ENCODE peak calls at places on chromosomes 2 and 18, in six cellular contexts. K, C, S, Y, E and T are unnamed samples.

GRCh38 chr2:84946204-84947009 is 24.6 kb upstream of the KCMF1 start:
- DNase-seq in Y (no peak), S (peak), E (peak), K (peak), C (peak), T (peak)

GRCh38 chr2:111120253-111121027 is at the start of gene BCL2L11:
- DNase-seq in Y (peak), C (peak), E (peak), S (peak), K (peak), T (peak)

GRCh38 chr2:113692698-113693428 is 63.6 kb downstream of the SLC35F5 start:
- DNase-seq in S (no peak), K (no peak), C (no peak), E (no peak), Y (no peak), T (no peak)

GRCh38 chr18:36537289-36537688 is 239.8 kb downstream of the FHOD3 start:
- DNase-seq in K (no peak), Y (no peak), E (no peak), S (no peak), C (no peak), T (no peak)

GRCh38 chr18:70355620-70356385 is 67.0 kb downstream of the SOCS6 start:
- DNase-seq in E (no peak), C (no peak), Y (no peak), K (no peak), S (no peak), T (no peak)

GRCh38 chr2:27498975-27499374 is 2.3 kb downstream of the GCKR start:
- DNase-seq in E (no peak), Y (no peak), C (no peak), S (no peak), K (no peak), T (no peak)

GRCh38 chr2:34308140-34308539 is 709.0 kb upstream of the FAM98A start:
- DNase-seq in K (no peak), Y (no peak), C (no peak), S (no peak), E (no peak), T (no peak)

GRCh38 chr2:19580264-19580663 is 221.8 kb upstream of the OSR1 start:
- DNase-seq in C (no peak), S (no peak), K (no peak), E (no peak), Y (no peak), T (no peak)

GRCh38 chr2:128535928-128536327 is 217.3 kb upstream of the HS6ST1 start:
- DNase-seq in S (peak), C (peak), E (no peak), Y (no peak), K (no peak), T (no peak)

GRCh38 chr2:217756375-217757107 is 246.3 kb downstream of the TNS1 start:
- DNase-seq in K (peak), E (peak), S (peak), C (no peak), Y (peak), T (no peak)

GRCh38 chr2:137824501-137824900 is 139.8 kb upstream of the HNMT start:
- DNase-seq in S (no peak), Y (no peak), E (no peak), K (no peak), C (no peak), T (no peak)

GRCh38 chr18:33987206-33987605 is 237.5 kb downstream of the NOL4 start:
- DNase-seq in C (no peak), E (no peak), K (no peak), S (no peak), Y (no peak), T (no peak)

GRCh38 chr2:26946841-26947784 is 23.3 kb upstream of the MAPRE3 start:
- DNase-seq in S (no peak), K (no peak), C (no peak), E (no peak), Y (no peak), T (no peak)

GRCh38 chr2:179129574-179130238 is 79.8 kb upstream of the CCDC141 start:
- DNase-seq in K (peak), S (no peak), E (no peak), C (no peak), Y (no peak), T (no peak)

GRCh38 chr18:37691162-37691561 is 125.6 kb upstream of the CELF4 start:
- DNase-seq in S (no peak), K (no peak), E (no peak), Y (no peak), C (no peak), T (no peak)

GRCh38 chr2:761384-761783 is 84.2 kb upstream of the TMEM18 start:
- DNase-seq in K (no peak), S (no peak), Y (no peak), E (no peak), C (no peak), T (no peak)

GRCh38 chr2:196783431-196784094 is 15.9 kb downstream of the GTF3C3 start:
- DNase-seq in C (no peak), S (peak), Y (no peak), E (no peak), K (no peak), T (no peak)

GRCh38 chr2:238170386-238171071 is 11.8 kb downstream of the ERFE start:
- DNase-seq in K (no peak), S (no peak), E (no peak), Y (no peak), C (no peak), T (no peak)

GRCh38 chr2:162106146-162106551 is 32.1 kb upstream of the DPP4 start:
- DNase-seq in C (no peak), K (no peak), E (no peak), Y (no peak), S (no peak), T (no peak)

GRCh38 chr2:105573910-105574655 is 170.6 kb upstream of the NCK2 start:
- DNase-seq in C (no peak), K (no peak), S (no peak), Y (no peak), E (no peak), T (no peak)

GRCh38 chr18:27017901-27018500 is 152.5 kb upstream of the AQP4 start:
- DNase-seq in C (no peak), E (no peak), Y (peak), K (no peak), S (no peak), T (no peak)

GRCh38 chr2:88729061-88729745 is 37.7 kb downstream of the RPIA start:
- DNase-seq in Y (no peak), E (no peak), C (peak), S (peak), K (no peak), T (no peak)

GRCh38 chr2:96143848-96144480 is 1.3 kb downstream of the DUSP2 start:
- DNase-seq in S (no peak), K (peak), C (no peak), E (peak), Y (no peak), T (peak)

GRCh38 chr2:27494944-27495554 is at the start of gene FNDC4:
- DNase-seq in S (no peak), K (peak), C (no peak), Y (peak), E (peak), T (no peak)

GRCh38 chr2:148658807-148659722 is 14.5 kb downstream of the EPC2 start:
- DNase-seq in E (no peak), K (no peak), S (no peak), Y (no peak), C (no peak), T (no peak)

GRCh38 chr2:97713296-97714083 is at the start of gene ZAP70:
- DNase-seq in K (no peak), S (no peak), E (no peak), C (no peak), Y (no peak), T (no peak)

GRCh38 chr18:38406625-38407024 is 841.0 kb upstream of the CELF4 start:
- DNase-seq in E (no peak), Y (no peak), S (no peak), K (no peak), C (no peak), T (no peak)

GRCh38 chr2:176567361-176567760 is 298.1 kb downstream of the MTX2 start:
- DNase-seq in E (no peak), Y (no peak), K (no peak), S (no peak), C (no peak), T (no peak)

GRCh38 chr2:206443735-206444527 is 599 bp downstream of the ADAM23 start:
- DNase-seq in K (peak), S (peak), Y (peak), C (no peak), E (peak), T (no peak)

GRCh38 chr2:156132130-156132529 is 200.4 kb downstream of the NR4A2 start:
- DNase-seq in E (no peak), Y (no peak), C (no peak), K (no peak), S (no peak), T (no peak)

DNA sequence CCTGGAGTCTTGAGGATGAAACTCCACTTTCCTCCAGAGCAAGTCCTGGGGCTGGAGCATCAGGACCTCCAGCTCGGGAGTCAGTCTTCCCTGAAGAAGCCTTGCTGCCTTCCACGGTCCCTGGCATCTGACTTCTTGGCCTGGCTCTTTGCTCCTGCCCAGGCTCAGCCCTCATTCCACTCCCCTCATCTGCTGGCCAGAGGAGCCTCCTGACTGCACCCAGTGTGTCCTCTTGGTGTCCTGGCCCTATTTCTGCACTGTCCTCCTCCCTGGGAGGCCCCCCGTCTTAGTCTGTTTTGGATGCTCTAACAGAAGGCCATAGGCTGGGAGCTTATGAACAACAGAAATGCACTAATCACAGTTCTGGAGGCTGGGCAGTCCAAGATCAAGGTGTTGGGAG is 231.5 kb downstream of the LOXHD1 start:
- DNase-seq in C (no peak), E (no peak), S (no peak), Y (no peak), K (no peak), T (no peak)
- TF ChIP-seq CTCF in C (no peak), E (no peak), S (no peak), Y (no peak), K (no peak), T (no peak)

GRCh38 chr18:29361843-29362242 is 1184.9 kb upstream of the CDH2 start:
- DNase-seq in S (no peak), K (peak), C (no peak), Y (peak), E (no peak), T (no peak)
- TF ChIP-seq CTCF in S (no peak), K (no peak), C (no peak), Y (no peak), E (no peak), T (no peak)

DNA sequence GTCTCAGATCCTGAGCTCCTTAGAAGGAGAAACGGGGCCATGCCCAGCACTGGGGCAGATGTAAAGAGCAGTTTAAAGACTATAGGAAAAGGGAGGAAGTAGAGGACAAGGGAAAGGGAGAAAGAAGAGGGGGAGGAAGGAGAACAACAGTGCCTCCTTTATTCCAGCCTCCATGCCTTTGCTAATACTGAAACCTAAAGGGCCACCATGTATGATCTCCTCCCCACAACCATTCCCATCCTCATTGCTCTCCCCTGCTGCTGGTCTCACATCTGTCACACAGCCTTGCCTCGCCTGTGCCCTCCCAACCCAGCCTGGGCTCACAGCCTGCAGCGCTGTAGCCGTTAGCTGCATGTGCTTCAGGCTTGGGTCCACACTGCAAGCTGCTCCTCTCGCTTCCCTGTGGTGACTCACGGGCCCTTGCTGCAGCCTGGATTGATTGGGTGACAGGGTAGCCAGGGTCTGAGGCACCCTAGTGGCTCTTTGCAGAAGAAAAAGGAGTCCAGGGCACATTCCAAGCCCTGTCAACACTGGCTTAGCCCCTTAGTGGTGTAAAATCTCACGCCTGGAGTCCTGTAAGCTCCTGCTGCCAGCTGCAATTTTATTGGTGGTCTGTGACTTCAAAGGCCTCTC is 281.9 kb downstream of the SRBD1 start:
- DNase-seq in K (peak), Y (no peak), E (no peak), S (peak), C (no peak), T (no peak)
- TF ChIP-seq CTCF in K (no peak), Y (no peak), E (no peak), S (peak), C (peak), T (no peak)

DNA sequence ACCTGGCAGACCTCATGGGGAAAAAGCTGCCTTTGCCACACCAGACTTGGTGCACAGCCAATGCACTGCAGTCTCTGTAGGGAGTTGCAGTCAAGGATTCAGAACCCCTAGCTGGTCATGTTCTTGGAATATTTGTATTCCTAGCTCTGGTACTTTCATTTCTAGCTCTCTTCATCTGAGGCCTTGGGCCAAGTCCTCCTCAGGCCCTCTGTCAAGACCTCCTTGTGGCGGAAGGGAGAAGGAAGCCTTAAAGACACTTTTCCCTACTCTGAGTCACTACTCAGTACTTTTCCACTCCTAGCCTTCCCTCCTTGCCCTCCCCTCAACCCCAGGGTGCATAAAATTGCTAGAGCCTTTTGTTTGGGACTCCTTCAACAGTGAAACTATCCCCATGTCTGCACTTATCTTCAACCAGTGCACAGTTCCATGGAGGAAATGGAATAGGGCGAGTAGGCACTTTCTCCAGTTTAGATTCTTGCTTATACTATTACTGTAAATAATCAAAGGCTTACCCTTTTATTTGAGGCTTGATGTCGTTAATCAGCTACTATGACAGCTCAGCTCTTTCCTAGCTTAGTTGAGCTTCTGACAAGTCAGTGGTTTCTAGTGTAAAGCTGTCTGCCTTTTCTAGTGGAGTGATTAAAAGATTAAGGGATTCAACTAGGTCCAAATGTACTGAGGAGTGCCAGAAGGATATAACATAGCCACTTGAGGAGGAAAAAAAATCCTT is 15.8 kb downstream of the M1AP start:
- DNase-seq in S (peak), C (no peak), K (no peak), Y (no peak), E (no peak), T (no peak)
- TF ChIP-seq CTCF in S (peak), C (no peak), K (no peak), Y (no peak), E (no peak), T (no peak)

GRCh38 chr2:214311031-214311533 is 99.8 kb upstream of the VWC2L start:
- DNase-seq in K (peak), C (no peak), E (no peak), S (no peak), Y (no peak), T (no peak)
- TF ChIP-seq CTCF in K (peak), C (no peak), E (no peak), S (peak), Y (no peak), T (no peak)

DNA sequence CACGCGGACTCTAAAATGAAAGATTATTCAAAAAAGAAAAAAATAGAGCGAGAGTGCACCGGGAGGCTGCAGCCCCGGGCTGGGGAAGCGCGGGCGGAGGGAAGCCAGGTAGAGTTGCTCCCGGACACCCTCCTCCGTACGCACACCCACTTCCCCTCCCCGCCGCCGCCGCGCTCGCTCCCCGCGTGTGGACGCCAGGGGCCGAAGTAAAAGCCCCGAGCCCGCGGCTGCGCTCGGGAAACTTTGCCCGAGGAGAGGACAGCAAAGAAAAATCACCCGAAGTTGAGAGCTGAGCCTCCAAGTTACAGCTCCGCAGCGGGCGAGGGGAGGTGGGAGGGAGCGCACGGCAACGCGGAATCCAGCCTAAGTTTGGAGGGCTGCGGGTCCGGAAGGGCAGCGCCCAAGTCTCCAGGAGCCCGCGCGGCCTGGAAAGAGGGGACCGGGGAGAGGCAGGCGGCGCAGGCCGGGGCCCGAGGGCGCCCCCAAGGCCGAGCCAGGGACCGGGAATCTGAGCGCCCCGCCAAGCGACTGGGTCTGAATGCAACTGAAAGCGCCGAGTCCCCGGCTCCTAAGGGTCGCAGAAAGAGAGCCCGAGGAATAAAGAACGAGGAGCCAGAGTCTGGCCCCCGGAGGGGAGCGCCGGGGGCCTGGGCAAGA is 666 bp upstream of the BCL11A start:
- DNase-seq in C (no peak), Y (peak), E (peak), K (no peak), S (no peak), T (peak)
- TF ChIP-seq CTCF in C (peak), Y (no peak), E (no peak), K (no peak), S (no peak), T (no peak)

GRCh38 chr2:150907466-150907865 is 354.2 kb downstream of the RBM43 start:
- DNase-seq in K (no peak), E (no peak), C (no peak), Y (no peak), S (no peak), T (no peak)

GRCh38 chr2:150916434-150916833 is 345.2 kb downstream of the RBM43 start:
- DNase-seq in Y (no peak), K (no peak), E (no peak), S (no peak), C (no peak), T (no peak)

GRCh38 chr2:150909613-150910012 is 352.1 kb downstream of the RBM43 start:
- DNase-seq in S (no peak), E (no peak), K (no peak), C (no peak), Y (no peak), T (no peak)

GRCh38 chr2:150909090-150909489 is 352.6 kb downstream of the RBM43 start:
- DNase-seq in Y (no peak), E (no peak), C (no peak), K (no peak), S (no peak), T (no peak)

DNA sequence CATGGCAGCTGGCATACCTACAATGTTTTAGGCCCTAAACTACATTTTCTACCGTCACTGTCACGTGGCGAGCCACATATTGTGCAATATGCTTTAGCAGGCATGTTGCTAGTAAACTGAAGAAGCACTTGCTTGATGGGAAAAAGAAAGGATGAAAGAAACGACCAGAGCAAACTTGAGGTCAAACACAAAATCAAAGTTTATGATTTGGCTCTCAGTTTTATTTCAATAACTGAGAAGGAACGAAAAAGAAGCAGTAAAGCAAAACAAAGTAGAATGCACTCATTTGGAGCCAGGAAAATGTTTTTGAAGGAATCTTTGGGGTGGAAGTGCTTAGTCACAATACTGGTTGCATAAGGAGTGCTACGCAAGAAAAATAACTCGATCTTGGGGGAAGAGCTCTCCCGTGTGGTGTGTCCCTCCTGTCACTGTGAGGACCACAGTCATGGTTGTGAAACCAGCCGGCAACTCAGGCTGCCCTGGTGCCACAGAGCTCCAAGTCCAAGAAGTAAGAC is 349.8 kb downstream of the RBM43 start:
- DNase-seq in S (peak), C (peak), E (no peak), K (peak), Y (no peak), T (peak)
- TF ChIP-seq CTCF in S (peak), C (peak), E (no peak), K (no peak), Y (no peak), T (no peak)

DNA sequence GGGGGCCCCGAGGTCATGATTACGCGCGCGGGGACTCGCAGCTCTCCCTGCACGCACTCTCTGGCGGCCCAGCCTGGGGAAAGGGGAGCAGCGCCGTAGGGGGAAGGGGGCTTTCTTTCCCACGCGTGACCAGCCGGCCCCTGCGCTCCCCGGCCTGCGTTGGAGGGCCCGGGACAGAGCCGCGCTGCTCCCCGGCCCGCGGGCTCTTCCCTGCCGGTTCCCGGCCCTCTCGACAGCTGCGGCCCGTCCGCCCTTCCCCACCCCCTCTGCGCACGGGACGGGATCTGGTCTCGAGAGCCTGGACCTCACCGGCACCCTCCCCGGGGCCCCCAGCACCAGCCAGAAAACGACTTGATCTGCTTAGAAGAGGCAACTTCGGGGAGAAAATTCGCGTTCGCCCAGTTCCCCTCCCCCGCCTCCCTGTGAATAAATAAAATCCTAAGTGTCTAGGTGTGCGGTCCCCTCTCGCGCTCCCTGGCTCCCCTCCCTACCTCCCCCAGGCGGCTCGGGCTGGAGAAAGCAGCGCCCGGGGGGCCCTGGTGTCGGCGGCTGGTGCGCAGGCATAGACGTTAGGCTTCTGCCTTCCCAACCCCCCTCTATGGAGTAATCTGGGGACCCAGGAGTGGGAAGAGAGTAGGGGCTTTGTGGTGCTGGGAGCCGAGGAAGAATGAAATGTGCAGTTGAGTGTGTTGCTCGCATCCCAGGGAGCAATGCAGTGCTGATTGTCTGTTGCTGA is 793 bp upstream of the FIGN start:
- DNase-seq in K (no peak), Y (peak), E (no peak), C (no peak), S (peak), T (no peak)
- TF ChIP-seq CTCF in K (no peak), Y (no peak), E (no peak), C (peak), S (peak), T (no peak)